ENCODE peak calls at places on chromosomes 2 and 18, in eight cellular contexts. J is spleen, Z is neuronal stem cell, K is HTR-8/SVneo, T is tibial artery, F is lower lobe of right lung, N is HFFc6, B is cardiac fibroblast. Q is an unnamed sample.

GRCh38 chr2:74092236-74092635 is 55.5 kb downstream of the BOLA3 start:
- DNase-seq in J (no peak), Z (no peak), K (no peak), T (no peak), F (no peak), N (no peak), B (no peak), Q (no peak)

GRCh38 chr2:54289942-54290702 is 34.1 kb upstream of the TSPYL6 start:
- DNase-seq in J (peak; percentile 53), Z (no peak), K (no peak), T (no peak), F (no peak), N (no peak), B (no peak), Q (peak; percentile 12)

GRCh38 chr2:231583982-231584381 is 8.7 kb upstream of the TEX44 start:
- DNase-seq in J (no peak), Z (no peak), K (no peak), T (no peak), F (peak; percentile 4), N (no peak), B (no peak), Q (peak; percentile 85)

GRCh38 chr18:37484893-37485834 is 80.4 kb downstream of the CELF4 start:
- DNase-seq in J (no peak), Z (peak; percentile 42), K (no peak), T (no peak), F (no peak), N (no peak), B (peak; percentile 59), Q (peak; percentile 69)

GRCh38 chr18:24595556-24595955 is 135.1 kb downstream of the HRH4 start:
- DNase-seq in J (no peak), Z (no peak), K (no peak), T (no peak), F (peak; percentile 52), N (no peak), B (no peak), Q (no peak)

GRCh38 chr2:177239934-177240600 is 24.5 kb downstream of the NFE2L2 start:
- DNase-seq in J (no peak), Z (no peak), K (peak; percentile 35), T (peak; percentile 81), F (no peak), N (peak; percentile 51), B (peak; percentile 70), Q (no peak)

GRCh38 chr2:3280197-3280596 is 97.4 kb downstream of the EIPR1 start:
- DNase-seq in J (peak; percentile 69), Z (no peak), K (no peak), T (peak; percentile 15), F (peak; percentile 36), N (no peak), B (no peak), Q (no peak)

GRCh38 chr2:19580830-19581229 is 222.4 kb upstream of the OSR1 start:
- DNase-seq in J (no peak), Z (no peak), K (peak; percentile 27), T (no peak), F (no peak), N (no peak), B (peak; percentile 64), Q (no peak)

Q was measured in ELF-1.